ENCODE peak calls at places on chromosomes 1 and 21, in ten cellular contexts. Z is sigmoid colon, B is prostate gland, D is uterus, C is erythroblast, F is body of pancreas, Y is Peyer's patch, N is heart left ventricle, K is stomach, M is breast epithelium. J is an unnamed sample.

GRCh38 chr1:53556657-53557227 is 97.5 kb downstream of the DMRTB1 start:
- DNase-seq in N (no peak), D (no peak), Y (peak), M (no peak), B (no peak), K (no peak), C (peak), Z (peak), F (no peak), J (no peak)

GRCh38 chr1:234771642-234772344 is 161.8 kb upstream of the IRF2BP2 start:
- DNase-seq in B (no peak), M (no peak), D (no peak), Y (no peak), Z (no peak), N (no peak), C (peak), K (peak), F (no peak), J (no peak)

GRCh38 chr1:18557621-18558465 is 72.8 kb upstream of the PAX7 start:
- DNase-seq in M (no peak), N (no peak), D (no peak), B (no peak), C (no peak), K (peak), Y (peak), F (peak), Z (no peak), J (peak)

GRCh38 chr21:26391166-26391565 is 181.9 kb downstream of the CYYR1 start:
- DNase-seq in M (no peak), Y (no peak), F (no peak), K (no peak), C (no peak), B (no peak), N (no peak), Z (no peak), D (no peak), J (no peak)

GRCh38 chr1:113091988-113092602 is 19.1 kb downstream of the LRIG2 start:
- DNase-seq in N (no peak), F (no peak), D (no peak), Y (no peak), M (no peak), Z (no peak), C (peak), K (no peak), B (no peak), J (no peak)

GRCh38 chr21:42598159-42598735 is 55.2 kb upstream of the PDE9A start:
- DNase-seq in Z (no peak), K (no peak), M (peak), Y (no peak), D (no peak), C (no peak), N (no peak), F (no peak), B (no peak), J (no peak)

GRCh38 chr1:44672254-44672955 is 1.9 kb downstream of the TMEM53 start:
- DNase-seq in Y (no peak), C (no peak), Z (no peak), B (no peak), D (no peak), M (peak), K (no peak), F (peak), N (peak), J (no peak)

GRCh38 chr1:112298558-112298957 is 97.5 kb upstream of the CTTNBP2NL start:
- DNase-seq in C (peak), N (peak), B (peak), Y (no peak), D (no peak), F (peak), M (no peak), K (peak), Z (no peak), J (peak)

GRCh38 chr1:210827481-210827880 is 306.5 kb downstream of the KCNH1 start:
- DNase-seq in B (no peak), K (no peak), F (no peak), Y (no peak), Z (no peak), N (no peak), C (no peak), D (no peak), M (no peak), J (no peak)

GRCh38 chr1:14511281-14511680 is 87.2 kb upstream of the KAZN start:
- DNase-seq in N (no peak), C (no peak), D (no peak), K (no peak), M (no peak), F (no peak), B (no peak), Y (no peak), Z (no peak), J (no peak)

GRCh38 chr1:229841230-229841629 is 215.2 kb downstream of the URB2 start:
- DNase-seq in Y (no peak), K (no peak), B (peak), M (no peak), N (no peak), Z (no peak), F (no peak), C (no peak), D (no peak), J (no peak)

GRCh38 chr1:47235280-47235679 is 3.3 kb upstream of the TAL1 start:
- DNase-seq in Y (no peak), N (peak), K (no peak), Z (no peak), C (no peak), F (peak), M (no peak), D (no peak), B (no peak), J (no peak)

GRCh38 chr1:27341525-27342252 is at the start of gene SYTL1:
- DNase-seq in C (peak), F (peak), K (peak), Y (peak), Z (no peak), M (peak), D (no peak), B (peak), N (no peak), J (peak)

GRCh38 chr1:175580351-175580750 is 163.0 kb downstream of the TNR start:
- DNase-seq in F (no peak), M (no peak), D (no peak), N (no peak), K (no peak), Z (no peak), C (no peak), B (no peak), Y (no peak), J (no peak)

GRCh38 chr21:38250991-38251418 is 5.8 kb upstream of the KCNJ15 start:
- DNase-seq in K (no peak), D (no peak), N (no peak), M (no peak), C (no peak), Z (no peak), B (no peak), F (no peak), Y (no peak), J (no peak)

GRCh38 chr1:224922404-224923164 is 6.9 kb upstream of the DNAH14 start:
- DNase-seq in B (no peak), N (no peak), K (peak), C (peak), D (no peak), Y (peak), F (peak), Z (no peak), M (no peak), J (no peak)

GRCh38 chr1:71298633-71299032 is 217.8 kb upstream of the ZRANB2 start:
- DNase-seq in K (no peak), Y (no peak), B (no peak), N (no peak), Z (peak), D (no peak), M (no peak), F (no peak), C (no peak), J (no peak)

GRCh38 chr1:153944822-153945117 is 1.7 kb downstream of the DENND4B start:
- DNase-seq in D (no peak), B (no peak), Y (no peak), K (no peak), M (no peak), N (no peak), Z (no peak), F (no peak), C (no peak), J (no peak)

GRCh38 chr1:25905680-25906643 is at the start of gene STMN1:
- DNase-seq in Y (peak), D (peak), K (peak), B (peak), M (peak), Z (peak), N (peak), C (peak), F (peak), J (peak)

GRCh38 chr1:25906644-25907300 is 553 bp upstream of the STMN1 start:
- DNase-seq in D (no peak), F (peak), Y (no peak), B (peak), M (no peak), C (peak), K (peak), Z (no peak), N (no peak), J (peak)

GRCh38 chr1:25907473-25908058 is 1.3 kb upstream of the STMN1 start:
- DNase-seq in Y (no peak), B (no peak), N (no peak), Z (peak), K (no peak), D (no peak), C (no peak), F (no peak), M (no peak), J (no peak)

GRCh38 chr1:25903986-25904385 is 2.2 kb downstream of the STMN1 start:
- DNase-seq in K (no peak), B (no peak), Z (peak), N (no peak), C (no peak), Y (no peak), F (no peak), D (no peak), M (no peak), J (no peak)

DNA sequence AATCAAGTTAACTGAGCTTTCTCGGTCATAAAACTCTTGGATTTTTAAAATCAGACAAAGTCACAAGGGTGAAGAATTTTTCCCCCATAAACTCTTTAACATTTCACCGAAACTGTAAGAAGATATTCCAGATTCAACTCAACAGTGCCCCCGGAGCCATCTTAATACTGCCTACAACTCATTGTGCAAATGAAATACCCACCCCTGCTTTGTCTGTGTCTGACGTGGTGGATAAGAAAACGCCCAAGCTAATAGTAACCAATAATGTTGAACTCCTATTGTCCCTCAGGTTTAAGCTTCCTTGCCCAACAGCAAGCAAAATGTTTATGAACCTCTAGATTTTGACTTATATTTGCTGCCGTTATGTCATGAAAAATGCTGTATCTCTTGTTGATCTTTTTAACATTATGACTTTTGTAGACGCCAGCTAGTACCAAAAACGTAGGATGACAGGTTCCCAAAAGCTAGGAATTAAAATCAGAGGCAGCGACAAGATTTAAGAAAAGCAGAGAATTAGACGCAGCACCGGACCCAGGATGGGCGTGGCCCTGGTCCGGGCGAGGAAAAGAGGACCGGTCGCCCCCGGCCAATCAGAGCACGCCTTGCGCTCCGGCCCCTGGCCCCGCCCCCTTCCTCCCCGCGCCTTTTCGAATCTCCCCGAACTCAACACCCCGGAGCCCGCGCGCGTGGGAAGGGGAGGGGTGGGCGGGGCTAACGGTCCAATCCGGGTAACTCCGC is 1.1 kb downstream of the STMN1 start:
- DNase-seq in B (peak), M (peak), C (peak), F (peak), K (peak), D (peak), Z (peak), Y (peak), N (peak), J (peak)
- TF ChIP-seq POLR2A in B (no peak), M (no peak), C (no peak), F (no peak), K (no peak), D (no peak), Z (no peak), Y (no peak), N (no peak), J (no peak)

GRCh38 chr1:41240806-41241747 is 1.0 kb downstream of the SCMH1 start:
- DNase-seq in D (peak), K (peak), M (peak), F (peak), C (peak), Z (peak), N (peak), B (peak), Y (peak), J (peak)
- TF ChIP-seq POLR2A in D (peak), K (no peak), M (no peak), F (peak), C (peak), Z (no peak), N (no peak), B (peak), Y (no peak), J (no peak)

DNA sequence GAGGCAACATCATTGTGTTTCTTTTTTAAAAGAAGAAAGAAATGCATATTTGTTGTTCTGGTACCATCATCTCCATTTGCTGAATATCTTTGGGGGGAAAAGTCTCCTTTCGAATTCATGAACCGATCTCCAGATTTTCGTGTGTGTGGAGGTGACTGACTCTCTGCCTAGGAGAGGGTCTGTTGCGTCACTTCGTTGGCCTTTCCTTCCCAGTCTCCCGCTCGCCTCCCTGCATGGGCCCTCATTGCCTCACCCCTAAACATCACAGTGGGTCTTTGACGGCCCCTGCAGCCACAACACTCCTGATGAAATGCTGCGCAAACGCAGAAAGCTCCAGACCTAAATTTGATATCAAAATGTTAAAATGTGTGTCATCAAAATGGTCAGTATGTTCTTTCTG is 103.2 kb upstream of the RALGPS2 start:
- DNase-seq in B (no peak), Z (no peak), C (no peak), D (no peak), F (no peak), K (no peak), N (no peak), M (no peak), Y (no peak), J (no peak)
- TF ChIP-seq POLR2A in B (no peak), Z (no peak), C (no peak), D (no peak), F (no peak), K (no peak), N (no peak), M (no peak), Y (no peak), J (no peak)

DNA sequence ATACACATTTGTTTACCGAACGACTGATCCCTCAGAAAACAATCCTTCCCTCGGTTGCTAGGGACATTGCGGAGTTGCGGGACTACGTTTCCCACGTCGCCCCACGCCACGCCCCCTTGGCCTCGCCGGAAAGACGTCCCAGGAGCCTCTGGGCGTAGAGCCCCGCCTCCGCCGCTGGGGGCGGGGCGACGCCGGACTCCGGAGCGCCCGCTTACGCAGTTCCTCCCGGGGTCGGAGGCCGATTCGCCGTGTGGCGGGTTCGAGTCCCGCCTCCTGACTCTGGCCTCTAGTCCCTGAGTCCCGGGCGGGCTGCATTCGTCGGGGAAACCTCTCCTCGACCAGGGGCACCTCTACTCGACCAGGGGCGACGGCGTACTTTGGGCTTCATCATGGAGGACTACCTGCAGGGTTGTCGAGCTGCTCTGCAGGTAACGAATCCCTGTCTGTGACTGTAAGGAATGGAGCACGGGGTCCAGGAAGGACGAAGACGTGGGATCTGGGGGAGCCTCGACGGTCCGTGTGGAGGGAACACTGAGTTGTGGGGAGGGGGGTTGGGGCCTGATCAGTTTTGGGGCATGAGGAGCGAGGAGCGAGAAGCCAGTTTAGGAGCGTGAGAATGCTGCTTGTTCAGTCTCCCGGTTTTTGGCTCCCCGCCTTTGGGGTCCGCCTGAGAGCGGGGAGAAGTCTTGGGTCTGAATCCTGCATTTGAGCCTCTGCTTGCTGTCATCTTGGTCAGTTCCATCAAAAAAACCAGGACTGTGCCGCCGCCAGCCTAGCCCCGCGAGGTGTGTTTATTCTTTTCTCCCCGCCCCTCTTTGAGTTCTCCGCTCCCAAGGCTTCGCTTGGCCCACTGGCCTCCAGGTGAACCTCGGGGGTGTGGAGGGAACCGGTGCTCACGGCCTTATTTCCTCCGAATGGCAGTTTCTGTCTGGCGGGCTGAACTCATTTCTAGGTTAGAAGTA is at the start of gene PRUNE1:
- DNase-seq in Y (peak), C (peak), Z (peak), M (peak), B (peak), F (peak), K (peak), D (peak), N (peak), J (peak)
- TF ChIP-seq POLR2A in Y (peak), C (peak), Z (peak), M (peak), B (peak), F (peak), K (no peak), D (peak), N (peak), J (peak)

DNA sequence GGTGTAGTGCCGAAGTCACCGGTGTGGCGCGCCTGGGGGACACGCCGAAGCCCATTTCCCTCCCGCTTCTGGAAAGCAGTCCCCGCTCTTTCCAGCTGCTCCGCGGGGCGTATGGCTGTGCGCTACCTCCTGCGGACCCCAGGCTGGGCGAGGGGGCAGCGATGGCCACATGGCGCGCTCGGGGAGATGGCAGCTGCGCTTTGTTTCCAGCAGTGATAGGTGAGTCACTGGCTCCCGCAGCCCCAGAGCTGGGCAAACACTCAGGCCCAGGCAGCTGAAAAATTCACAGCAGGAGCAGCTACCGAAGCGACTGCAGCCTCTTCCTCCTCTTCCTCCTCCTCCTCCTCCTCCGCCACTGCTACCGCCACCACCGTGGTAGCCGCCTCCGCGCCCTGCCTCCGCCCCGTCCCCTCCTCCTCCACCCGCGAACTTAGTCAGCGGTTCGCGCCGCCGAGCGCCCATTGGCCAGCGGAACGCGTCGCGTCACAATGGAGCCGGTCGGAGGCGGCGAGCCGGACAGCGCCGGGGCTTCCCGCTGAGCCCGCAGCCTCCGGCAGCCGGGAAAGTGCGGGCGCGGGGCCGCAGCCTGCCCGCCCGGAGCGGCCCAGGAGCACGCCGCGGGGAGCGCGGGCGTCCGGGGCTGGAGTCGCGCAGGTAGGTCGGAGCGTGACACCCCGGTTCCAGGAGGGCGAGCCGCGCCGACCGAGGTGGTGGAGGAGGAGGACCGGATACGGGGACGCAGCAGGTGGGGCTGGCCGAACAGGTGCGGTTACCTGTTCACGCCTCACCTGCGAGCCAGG is at the start of gene LRRC8B:
- DNase-seq in D (peak), M (peak), Z (peak), Y (peak), B (peak), F (peak), C (peak), K (peak), N (peak), J (peak)
- TF ChIP-seq POLR2A in D (peak), M (peak), Z (peak), Y (peak), B (peak), F (peak), C (peak), K (peak), N (no peak), J (peak)

DNA sequence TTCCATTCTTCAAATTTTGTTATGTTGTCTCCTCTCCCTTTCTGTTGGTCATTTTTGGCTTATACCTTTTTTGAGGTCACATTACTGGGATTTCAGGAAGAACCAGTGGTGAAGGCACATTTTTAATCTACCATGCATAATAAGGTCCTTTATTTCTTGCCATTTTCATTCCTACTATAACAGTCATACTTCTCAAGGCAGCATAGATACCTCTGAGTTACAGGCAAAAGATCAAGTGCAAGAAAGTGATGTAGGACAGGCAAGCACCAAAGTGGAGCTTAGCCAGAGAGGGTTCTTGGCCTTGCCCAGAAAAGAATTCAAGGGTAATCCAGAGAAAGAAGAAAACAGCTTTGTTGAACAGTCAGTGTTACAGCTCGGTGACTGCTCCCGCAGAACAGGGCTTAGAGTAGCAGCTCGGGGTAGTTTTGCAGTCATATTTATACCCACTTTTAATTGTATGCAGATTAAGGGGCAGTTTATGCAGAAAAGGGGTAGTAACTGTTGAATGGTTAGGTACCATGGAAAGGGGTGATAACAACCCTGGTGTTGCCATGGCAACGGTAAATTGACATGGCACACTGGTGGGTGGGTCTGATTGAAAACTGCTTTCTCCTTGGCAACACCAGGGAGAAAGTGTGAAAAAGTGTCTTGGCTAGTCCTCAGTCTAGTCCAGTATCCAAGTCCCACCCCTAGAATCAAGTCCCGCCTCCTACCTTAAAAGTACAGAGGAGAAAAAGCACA is 39.6 kb upstream of the DOCK7 start:
- DNase-seq in F (no peak), N (no peak), D (no peak), B (no peak), Y (no peak), C (peak), Z (no peak), K (no peak), M (no peak), J (no peak)
- TF ChIP-seq POLR2A in F (no peak), N (no peak), D (no peak), B (no peak), Y (no peak), C (no peak), Z (no peak), K (no peak), M (no peak), J (no peak)

GRCh38 chr1:247415423-247416361 is at the start of gene NLRP3:
- DNase-seq in N (peak), M (no peak), Y (no peak), F (peak), Z (peak), K (peak), C (no peak), D (no peak), B (no peak), J (peak)
- TF ChIP-seq POLR2A in N (no peak), M (no peak), Y (peak), F (peak), Z (peak), K (no peak), C (no peak), D (no peak), B (no peak), J (peak)

GRCh38 chr1:77779529-77780281 is at the start of gene MIGA1:
- DNase-seq in M (peak), B (peak), K (peak), Y (peak), Z (peak), F (peak), C (peak), N (peak), D (peak), J (peak)
- TF ChIP-seq POLR2A in M (no peak), B (peak), K (peak), Y (peak), Z (no peak), F (peak), C (peak), N (no peak), D (no peak), J (peak)